ENCODE peak calls at places on chromosome 20, in four cellular contexts. One of them, this sample, is unnamed.

GRCh38 chr20:57439432-57439831 is 48.2 kb downstream of the RBM38 start:
- DNase-seq in GOT3: no peak
- DNase-seq in activated T-cell treated with anti-CD3 and anti-CD28 coated beads for 4 hours: no peak
- DNase-seq in sigmoid colon: peak; percentile 95
- DNase-seq in this sample: no peak

GRCh38 chr20:49924247-49924646 is 8.9 kb upstream of the SPATA2 start:
- DNase-seq in GOT3: no peak
- DNase-seq in sigmoid colon: peak; percentile 17
- DNase-seq in activated T-cell treated with anti-CD3 and anti-CD28 coated beads for 4 hours: no peak
- DNase-seq in this sample: peak; percentile 60

GRCh38 chr20:15836634-15837033 is 736.6 kb downstream of the KIF16B start:
- DNase-seq in sigmoid colon: no peak
- DNase-seq in GOT3: no peak
- DNase-seq in activated T-cell treated with anti-CD3 and anti-CD28 coated beads for 4 hours: no peak
- DNase-seq in this sample: peak; percentile 24

GRCh38 chr20:57397004-57397692 is 6.0 kb downstream of the RBM38 start:
- DNase-seq in GOT3: no peak
- DNase-seq in sigmoid colon: peak; percentile 66
- DNase-seq in activated T-cell treated with anti-CD3 and anti-CD28 coated beads for 4 hours: no peak
- DNase-seq in this sample: no peak

GRCh38 chr20:56630086-56630493 is 984 bp downstream of the TFAP2C start:
- DNase-seq in GOT3: no peak
- DNase-seq in activated T-cell treated with anti-CD3 and anti-CD28 coated beads for 4 hours: no peak
- DNase-seq in sigmoid colon: peak; percentile 81
- DNase-seq in this sample: peak; percentile 2

GRCh38 chr20:44921447-44921846 is 11.6 kb downstream of the PABPC1L start:
- DNase-seq in GOT3: no peak
- DNase-seq in sigmoid colon: no peak
- DNase-seq in activated T-cell treated with anti-CD3 and anti-CD28 coated beads for 4 hours: no peak
- DNase-seq in this sample: no peak

GRCh38 chr20:9172908-9173307 is 104.0 kb downstream of the PLCB4 start:
- DNase-seq in activated T-cell treated with anti-CD3 and anti-CD28 coated beads for 4 hours: no peak
- DNase-seq in GOT3: no peak
- DNase-seq in sigmoid colon: no peak
- DNase-seq in this sample: peak; percentile 13

GRCh38 chr20:17558154-17558940 is 11.5 kb upstream of the DSTN start:
- DNase-seq in GOT3: peak; percentile 50
- DNase-seq in activated T-cell treated with anti-CD3 and anti-CD28 coated beads for 4 hours: no peak
- DNase-seq in sigmoid colon: peak; percentile 83
- DNase-seq in this sample: peak; percentile 94

GRCh38 chr20:10609276-10609675 is 64.5 kb downstream of the JAG1 start:
- DNase-seq in activated T-cell treated with anti-CD3 and anti-CD28 coated beads for 4 hours: no peak
- DNase-seq in sigmoid colon: peak; percentile 90
- DNase-seq in GOT3: no peak
- DNase-seq in this sample: peak; percentile 74

GRCh38 chr20:48831702-48832422 is 4.1 kb upstream of the PREX1 start:
- DNase-seq in sigmoid colon: peak; percentile 75
- DNase-seq in activated T-cell treated with anti-CD3 and anti-CD28 coated beads for 4 hours: no peak
- DNase-seq in GOT3: peak; percentile 64
- DNase-seq in this sample: peak; percentile 51

GRCh38 chr20:51695574-51696303 is 72.5 kb downstream of the ATP9A start:
- DNase-seq in GOT3: no peak
- DNase-seq in activated T-cell treated with anti-CD3 and anti-CD28 coated beads for 4 hours: no peak
- DNase-seq in sigmoid colon: no peak
- DNase-seq in this sample: peak; percentile 29

GRCh38 chr20:25223765-25224720 is 23.8 kb upstream of the PYGB start:
- DNase-seq in GOT3: no peak
- DNase-seq in activated T-cell treated with anti-CD3 and anti-CD28 coated beads for 4 hours: no peak
- DNase-seq in sigmoid colon: no peak
- DNase-seq in this sample: no peak

GRCh38 chr20:25750765-25751696 is 54.4 kb upstream of the ZNF337 start:
- DNase-seq in GOT3: no peak
- DNase-seq in sigmoid colon: peak; percentile 79
- DNase-seq in activated T-cell treated with anti-CD3 and anti-CD28 coated beads for 4 hours: peak; percentile 44
- DNase-seq in this sample: peak; percentile 34

GRCh38 chr20:645318-646106 is 7.5 kb downstream of the SRXN1 start:
- DNase-seq in GOT3: peak; percentile 23
- DNase-seq in activated T-cell treated with anti-CD3 and anti-CD28 coated beads for 4 hours: peak; percentile 43
- DNase-seq in sigmoid colon: no peak
- DNase-seq in this sample: peak; percentile 46

GRCh38 chr20:44448753-44449546 is 26.7 kb upstream of the TTPAL start:
- DNase-seq in sigmoid colon: no peak
- DNase-seq in activated T-cell treated with anti-CD3 and anti-CD28 coated beads for 4 hours: no peak
- DNase-seq in GOT3: no peak
- DNase-seq in this sample: peak; percentile 36

GRCh38 chr20:46192376-46192944 is 74.3 kb downstream of the CD40 start:
- DNase-seq in sigmoid colon: no peak
- DNase-seq in GOT3: no peak
- DNase-seq in activated T-cell treated with anti-CD3 and anti-CD28 coated beads for 4 hours: no peak
- DNase-seq in this sample: no peak

GRCh38 chr20:14600527-14600926 is 263.1 kb upstream of the FLRT3 start:
- DNase-seq in sigmoid colon: no peak
- DNase-seq in activated T-cell treated with anti-CD3 and anti-CD28 coated beads for 4 hours: no peak
- DNase-seq in GOT3: no peak
- DNase-seq in this sample: no peak